ENCODE peak calls at places on chromosomes 6 and 20, in six cellular contexts. K, L, I, S, E and D are unnamed samples.

GRCh38 chr20:61736001-61736635 is 329.6 kb downstream of the TAF4 start:
- DNase-seq in K (peak), L (no peak), I (no peak), S (peak), E (no peak), D (no peak)

GRCh38 chr6:41469951-41470340 is 76.2 kb upstream of the FOXP4 start:
- DNase-seq in K (no peak), L (peak), I (peak), S (peak), E (no peak), D (peak)

GRCh38 chr6:37024665-37025337 is 19.3 kb downstream of the FGD2 start:
- DNase-seq in K (no peak), L (peak), I (no peak), S (peak), E (peak), D (peak)

GRCh38 chr6:39476670-39477069 is 154.2 kb upstream of the KCNK16 start:
- DNase-seq in K (no peak), L (no peak), I (no peak), S (no peak), E (no peak), D (no peak)

GRCh38 chr6:159819932-159820640 is 20.0 kb downstream of the PNLDC1 start:
- DNase-seq in K (peak), L (no peak), I (peak), S (peak), E (peak), D (no peak)

GRCh38 chr20:59013031-59013951 is 5.9 kb upstream of the TUBB1 start:
- DNase-seq in K (peak), L (no peak), I (no peak), S (no peak), E (no peak), D (no peak)

GRCh38 chr6:119325559-119326240 is 23.9 kb downstream of the MAN1A1 start:
- DNase-seq in K (no peak), L (no peak), I (no peak), S (no peak), E (no peak), D (no peak)

GRCh38 chr6:111850288-111850937 is 22.8 kb downstream of the FYN start:
- DNase-seq in K (no peak), L (peak), I (no peak), S (no peak), E (no peak), D (no peak)

GRCh38 chr20:54772931-54773642 is 297.7 kb downstream of the DOK5 start:
- DNase-seq in K (no peak), L (no peak), I (no peak), S (no peak), E (no peak), D (no peak)

GRCh38 chr6:6452002-6452401 is 131.5 kb upstream of the F13A1 start:
- DNase-seq in K (no peak), L (no peak), I (no peak), S (no peak), E (no peak), D (no peak)

GRCh38 chr6:152117156-152118129 is 310.0 kb downstream of the ESR1 start:
- DNase-seq in K (no peak), L (no peak), I (no peak), S (no peak), E (no peak), D (no peak)

GRCh38 chr20:32330555-32330897 is 27.6 kb upstream of the ASXL1 start:
- DNase-seq in K (no peak), L (no peak), I (no peak), S (no peak), E (no peak), D (no peak)

GRCh38 chr6:106469882-106470281 is 109.4 kb downstream of the CRYBG1 start:
- DNase-seq in K (no peak), L (no peak), I (no peak), S (no peak), E (no peak), D (no peak)

GRCh38 chr20:8132632-8133587 is 844 bp downstream of the PLCB1 start:
- DNase-seq in K (peak), L (peak), I (peak), S (peak), E (peak), D (no peak)
- H3K27ac ChIP-seq in K (no peak), L (no peak), I (no peak), S (peak), E (peak), D (peak)

DNA sequence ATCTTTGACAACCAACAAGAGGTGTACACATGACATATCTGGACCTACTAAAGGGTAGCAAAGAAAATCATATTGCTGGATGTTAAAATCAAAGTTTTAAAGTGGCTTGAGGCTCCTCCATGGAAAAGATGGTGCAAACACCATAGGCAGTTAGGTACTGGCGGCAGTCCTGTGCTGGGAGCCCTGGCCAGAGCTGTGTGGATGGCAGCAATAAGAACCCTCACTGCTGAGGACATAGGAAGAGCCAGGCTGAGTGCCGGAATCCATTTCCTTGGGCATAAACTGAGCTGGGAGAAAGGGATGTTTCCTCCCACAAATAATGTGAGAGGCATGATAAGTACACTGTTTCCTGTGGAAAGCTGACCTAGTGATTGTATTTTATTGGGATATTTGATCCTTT is 89.9 kb downstream of the ARID1B start:
- DNase-seq in K (no peak), L (no peak), I (no peak), S (no peak), E (no peak), D (no peak)
- H3K27ac ChIP-seq in K (no peak), L (no peak), I (no peak), S (no peak), E (no peak), D (no peak)

DNA sequence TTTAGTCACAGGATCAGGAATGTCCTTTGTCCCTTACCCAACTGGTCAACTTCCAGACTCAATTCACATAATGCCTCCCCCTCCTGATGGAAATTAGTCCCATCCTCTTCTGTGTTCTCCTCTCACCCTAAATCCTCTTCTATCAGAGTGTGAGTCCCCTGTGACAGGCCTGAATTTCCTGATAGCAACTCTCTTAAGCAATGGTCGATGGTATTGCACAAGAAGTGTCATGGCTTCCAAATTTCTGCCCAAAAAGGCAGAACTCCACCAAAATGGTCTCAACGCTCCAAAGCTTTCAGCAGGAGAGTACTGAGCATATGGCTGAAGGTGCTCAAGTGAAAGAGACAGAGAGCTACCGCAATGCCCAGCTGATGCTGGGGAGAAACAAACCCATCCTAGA is 2.4 kb downstream of the PREP start:
- DNase-seq in K (no peak), L (no peak), I (peak), S (no peak), E (no peak), D (no peak)
- H3K27ac ChIP-seq in K (no peak), L (no peak), I (no peak), S (no peak), E (no peak), D (no peak)

DNA sequence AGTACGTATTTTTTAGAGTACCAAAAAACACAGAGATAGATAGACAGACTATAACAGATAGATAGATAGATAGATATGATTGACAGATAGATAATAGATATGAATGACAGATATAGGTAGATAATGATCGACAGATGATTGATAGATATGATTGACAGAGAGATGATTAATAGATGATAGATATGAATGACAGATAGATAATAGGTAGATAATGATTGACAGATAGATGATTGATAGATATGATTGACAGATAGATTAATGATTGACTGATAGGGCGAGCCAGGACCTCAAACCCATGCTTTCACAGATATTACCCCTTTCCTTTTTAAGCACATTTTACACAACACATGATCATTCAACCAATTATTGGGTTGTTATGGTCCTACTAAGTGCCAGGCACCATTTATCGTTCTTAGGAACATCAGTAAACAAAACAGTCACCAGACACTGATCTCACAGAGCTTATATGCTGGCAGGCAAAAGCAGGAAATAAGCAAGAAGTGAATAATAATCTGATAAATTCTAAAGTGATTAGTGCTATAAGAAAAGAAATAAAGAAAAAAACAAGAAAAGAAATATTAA is 11.6 kb downstream of the MAFB start:
- DNase-seq in K (no peak), L (no peak), I (no peak), S (no peak), E (no peak), D (no peak)
- H3K27ac ChIP-seq in K (no peak), L (no peak), I (no peak), S (no peak), E (no peak), D (no peak)